ENCODE peak calls at places on chromosomes 2 and 18, in six cellular contexts. Q is effector CD4-positive, alpha-beta T cell; T is GM12865; C is foreskin fibroblast; M is putamen; U is thoracic aorta. Z is an unnamed sample.

GRCh38 chr2:40488927-40489677 is 37.2 kb upstream of the SLC8A1 start:
- DNase-seq in M (no peak), C (peak; percentile 38), U (no peak), T (no peak), Q (no peak), Z (no peak)

GRCh38 chr2:68345129-68345875 is 19.8 kb upstream of the PLEK start:
- DNase-seq in Q (no peak), C (no peak), T (no peak), U (no peak), M (no peak), Z (no peak)

GRCh38 chr18:12882416-12882815 is 1.6 kb downstream of the PTPN2 start:
- DNase-seq in M (no peak), Q (no peak), C (peak; percentile 6), T (no peak), U (no peak), Z (no peak)

GRCh38 chr2:24620936-24621335 is 129.9 kb downstream of the NCOA1 start:
- DNase-seq in M (no peak), U (no peak), Q (no peak), C (no peak), T (no peak), Z (no peak)

GRCh38 chr18:44409524-44409923 is 271.2 kb upstream of the SETBP1 start:
- DNase-seq in Q (no peak), T (no peak), C (no peak), M (no peak), U (no peak), Z (no peak)

GRCh38 chr2:67560818-67561221 is 163.7 kb downstream of the ETAA1 start:
- DNase-seq in Q (no peak), C (no peak), M (no peak), T (no peak), U (no peak), Z (no peak)

GRCh38 chr2:24824966-24825882 is 32.0 kb downstream of the CENPO start:
- DNase-seq in Q (no peak), U (no peak), M (no peak), C (no peak), T (peak; percentile 63), Z (peak; percentile 54)

GRCh38 chr2:224650815-224651439 is 65.2 kb downstream of the CCDC195 start:
- DNase-seq in C (peak; percentile 23), T (peak; percentile 61), U (no peak), M (peak; percentile 46), Q (peak; percentile 9), Z (peak; percentile 70)

GRCh38 chr2:20040489-20041172 is 10.8 kb downstream of the LAPTM4A start:
- DNase-seq in Q (no peak), M (no peak), C (no peak), U (no peak), T (no peak), Z (no peak)

GRCh38 chr2:27306136-27306535 is 2.1 kb downstream of the UCN start:
- DNase-seq in T (peak; percentile 19), C (no peak), U (no peak), M (no peak), Q (no peak), Z (no peak)

GRCh38 chr2:208546860-208547650 is 140.5 kb downstream of the PTH2R start:
- DNase-seq in C (no peak), T (no peak), U (no peak), M (no peak), Q (no peak), Z (no peak)

GRCh38 chr2:211860224-211860623 is 678.4 kb downstream of the ERBB4 start:
- DNase-seq in M (no peak), U (no peak), Q (no peak), C (peak; percentile 0), T (no peak), Z (no peak)

GRCh38 chr18:36769172-36769571 is 59.6 kb downstream of the TPGS2 start:
- DNase-seq in T (no peak), M (no peak), C (no peak), U (no peak), Q (no peak), Z (no peak)

GRCh38 chr2:185859506-185859905 is 120.9 kb downstream of the FSIP2 start:
- DNase-seq in C (no peak), U (no peak), Q (no peak), T (no peak), M (no peak), Z (no peak)

GRCh38 chr2:88281302-88282217 is 111.4 kb downstream of the THNSL2 start:
- DNase-seq in M (peak; percentile 57), T (no peak), Q (no peak), U (no peak), C (no peak), Z (no peak)

GRCh38 chr2:197926673-197927072 is 122.3 kb downstream of the PLCL1 start:
- DNase-seq in U (no peak), T (peak; percentile 23), M (no peak), Q (no peak), C (no peak), Z (no peak)

GRCh38 chr2:152513681-152514080 is 178.7 kb downstream of the FMNL2 start:
- DNase-seq in T (no peak), U (no peak), M (no peak), C (peak; percentile 59), Q (no peak), Z (no peak)

GRCh38 chr2:43305006-43305405 is 78.6 kb upstream of the ZFP36L2 start:
- DNase-seq in T (no peak), U (no peak), C (no peak), Q (no peak), M (no peak), Z (no peak)

GRCh38 chr18:47417807-47418206 is 166.3 kb upstream of the SKOR2 start:
- DNase-seq in T (peak; percentile 44), Q (no peak), U (no peak), C (no peak), M (no peak), Z (no peak)

GRCh38 chr2:208042041-208042440 is 16.7 kb upstream of the PLEKHM3 start:
- DNase-seq in M (no peak), Q (no peak), T (no peak), U (no peak), C (peak; percentile 34), Z (no peak)

GRCh38 chr2:212905640-212906201 is 245.7 kb downstream of the IKZF2 start:
- DNase-seq in C (peak; percentile 56), T (no peak), U (no peak), Q (no peak), M (no peak), Z (no peak)

GRCh38 chr2:119252186-119253113 is 28.8 kb downstream of the STEAP3 start:
- DNase-seq in U (no peak), C (peak; percentile 93), M (no peak), T (no peak), Q (no peak), Z (no peak)

GRCh38 chr18:25517881-25518715 is 166.1 kb upstream of the ZNF521 start:
- DNase-seq in C (no peak), Q (no peak), M (no peak), T (peak; percentile 18), U (no peak), Z (no peak)

GRCh38 chr2:159879061-159879604 is 81.1 kb upstream of the CD302 start:
- DNase-seq in C (peak; percentile 29), M (no peak), Q (no peak), T (peak; percentile 77), U (no peak), Z (peak; percentile 53)

GRCh38 chr2:76567478-76567877 is 856.8 kb upstream of the GCFC2 start:
- DNase-seq in U (no peak), T (no peak), Q (no peak), M (no peak), C (no peak), Z (no peak)

GRCh38 chr2:82913566-82913965 is 1545.5 kb downstream of the SUCLG1 start:
- DNase-seq in T (no peak), C (no peak), M (no peak), U (no peak), Q (no peak), Z (no peak)

GRCh38 chr18:23684515-23685197 is 4.6 kb upstream of the LAMA3 start:
- DNase-seq in C (peak; percentile 56), U (no peak), Q (no peak), T (no peak), M (no peak), Z (no peak)

GRCh38 chr18:79953921-79954651 is 2.6 kb upstream of the SLC66A2 start:
- DNase-seq in U (no peak), T (peak; percentile 18), M (no peak), Q (no peak), C (no peak), Z (no peak)

GRCh38 chr2:30412392-30413321 is 34.4 kb upstream of the LCLAT1 start:
- DNase-seq in Q (no peak), C (peak; percentile 20), M (peak; percentile 12), U (no peak), T (no peak), Z (no peak)

GRCh38 chr2:7013761-7014160 is 96.5 kb downstream of the RNF144A start:
- DNase-seq in U (no peak), C (no peak), M (no peak), T (no peak), Q (no peak), Z (no peak)

GRCh38 chr2:232396683-232397082 is 10.0 kb upstream of the ALPG start:
- DNase-seq in U (no peak), Q (no peak), M (no peak), T (no peak), C (no peak), Z (no peak)

Z was measured in GM20000.